ENCODE peak calls at places on chromosomes 11 and 22, in nine cellular contexts. J, A, Q, Y, T, I, U, B and E are unnamed samples.
A peak's percentile ranks its signal among the peaks of the same experiment; 100 is the strongest.

GRCh38 chr11:92978226-92979111 is 9.0 kb downstream of the MTNR1B start:
- DNase-seq in B (peak; percentile 6), I (peak; percentile 28), U (no peak), J (no peak), Q (no peak), Y (no peak), T (peak; percentile 11), A (no peak), E (peak; percentile 2)

GRCh38 chr11:125263268-125263790 is 98.8 kb downstream of the PKNOX2 start:
- DNase-seq in A (no peak), Q (no peak), U (peak; percentile 66), J (peak; percentile 36), I (peak; percentile 87), B (peak; percentile 85), T (peak; percentile 99), Y (peak; percentile 95), E (peak; percentile 40)

GRCh38 chr11:36349345-36350136 is 53.5 kb downstream of the PRR5L start:
- DNase-seq in A (no peak), I (no peak), B (peak; percentile 23), U (no peak), Q (no peak), T (no peak), Y (no peak), J (peak; percentile 17), E (no peak)

GRCh38 chr11:103491777-103492176 is 382.6 kb downstream of the DYNC2H1 start:
- DNase-seq in I (no peak), A (no peak), T (no peak), U (no peak), B (no peak), Q (no peak), J (no peak), Y (no peak), E (no peak)

GRCh38 chr11:128716661-128717210 is 22.9 kb downstream of the FLI1 start:
- DNase-seq in I (no peak), Y (no peak), T (peak; percentile 13), J (no peak), A (no peak), U (no peak), Q (peak; percentile 55), B (no peak), E (peak; percentile 67)

GRCh38 chr11:88680806-88681205 is 343.3 kb upstream of the CTSC start:
- DNase-seq in T (no peak), I (no peak), U (no peak), Q (no peak), Y (no peak), B (no peak), A (no peak), J (no peak), E (no peak)

GRCh38 chr22:19497245-19497644 is 17.5 kb downstream of the CDC45 start:
- DNase-seq in B (no peak), J (no peak), Q (no peak), Y (no peak), U (no peak), I (no peak), T (peak; percentile 78), A (no peak), E (no peak)

GRCh38 chr11:113729456-113729855 is 23.3 kb upstream of the TMPRSS5 start:
- DNase-seq in I (no peak), Q (no peak), Y (no peak), U (no peak), T (no peak), A (no peak), B (no peak), J (no peak), E (no peak)

GRCh38 chr22:43553451-43554258 is 141.8 kb downstream of the MPPED1 start:
- DNase-seq in A (no peak), I (no peak), Q (no peak), Y (no peak), B (no peak), J (no peak), T (no peak), U (no peak), E (no peak)

GRCh38 chr11:77089004-77089545 is 13.6 kb upstream of the OMP start:
- DNase-seq in T (no peak), B (no peak), J (no peak), Q (no peak), I (peak; percentile 3), A (no peak), U (no peak), Y (peak; percentile 26), E (no peak)

GRCh38 chr22:43827926-43828710 is 16.0 kb upstream of the EFCAB6 start:
- DNase-seq in J (no peak), I (no peak), B (no peak), A (no peak), T (no peak), Q (no peak), U (no peak), Y (peak; percentile 52), E (no peak)

GRCh38 chr22:20552913-20553401 is 45.5 kb downstream of the MED15 start:
- DNase-seq in U (no peak), T (peak; percentile 79), B (peak; percentile 34), Y (no peak), Q (no peak), I (no peak), J (peak; percentile 44), A (no peak), E (no peak)

DNA sequence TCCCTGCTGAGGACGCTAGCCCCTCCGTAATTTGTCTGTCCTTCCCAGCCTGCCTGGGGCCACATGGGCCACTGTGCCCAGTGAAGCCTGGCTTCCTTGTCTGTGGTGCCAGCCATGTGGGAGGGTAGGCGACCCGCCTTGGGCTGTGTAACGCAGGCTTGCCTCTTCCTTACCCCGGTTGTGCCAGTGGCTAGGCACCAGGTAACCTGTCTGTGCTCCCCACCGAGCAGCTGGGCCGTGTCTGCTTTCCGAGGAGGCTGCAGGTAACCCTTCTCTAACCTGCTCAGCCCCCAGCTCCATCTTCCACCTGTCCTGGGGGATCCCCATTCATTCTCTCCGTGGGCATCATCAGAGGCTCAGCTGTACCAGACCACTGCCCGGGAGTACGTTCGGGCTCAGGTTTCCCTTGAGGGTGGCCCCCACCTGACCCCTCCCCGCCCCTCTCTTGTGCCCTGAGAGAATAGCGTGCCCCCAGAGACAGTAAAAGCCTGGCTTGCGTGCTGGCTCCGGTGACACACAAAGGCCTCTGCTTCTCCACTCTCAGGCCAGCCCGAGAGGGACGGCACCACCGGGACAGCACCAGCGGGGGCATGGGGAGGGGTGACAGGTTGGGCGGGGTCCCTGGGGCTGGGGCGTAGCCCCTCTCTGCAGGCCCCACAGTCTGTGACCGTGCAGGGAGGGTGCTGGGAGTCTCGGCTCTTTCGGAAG is 79.1 kb downstream of the CDKN1C start:
- DNase-seq in T (no peak), J (peak; percentile 19), Q (no peak), U (peak; percentile 28), B (no peak), I (peak; percentile 13), A (no peak), Y (peak; percentile 52), E (peak; percentile 47)
- H3K27ac ChIP-seq in T (no peak overlapping the region), J (no peak overlapping the region), Q (no peak overlapping the region), U (peak overlapping the region; percentile 80), B (peak overlapping the region; percentile 62), I (peak overlapping the region; percentile 63), A (no peak overlapping the region), Y (peak overlapping the region; percentile 86), E (no peak overlapping the region)

GRCh38 chr11:68009391-68010000 is 631 bp upstream of the ALDH3B1 start:
- DNase-seq in B (no peak), Q (no peak), J (no peak), Y (no peak), I (no peak), A (no peak), T (peak; percentile 62), U (no peak), E (peak; percentile 74)
- H3K4me3 ChIP-seq in B (peak overlapping the region; percentile 55), Q (no peak overlapping the region), J (peak overlapping the region; percentile 29), Y (no peak overlapping the region), I (peak overlapping the region; percentile 57), A (no peak overlapping the region), T (no peak overlapping the region), U (no peak overlapping the region), E (peak overlapping the region; percentile 43)

DNA sequence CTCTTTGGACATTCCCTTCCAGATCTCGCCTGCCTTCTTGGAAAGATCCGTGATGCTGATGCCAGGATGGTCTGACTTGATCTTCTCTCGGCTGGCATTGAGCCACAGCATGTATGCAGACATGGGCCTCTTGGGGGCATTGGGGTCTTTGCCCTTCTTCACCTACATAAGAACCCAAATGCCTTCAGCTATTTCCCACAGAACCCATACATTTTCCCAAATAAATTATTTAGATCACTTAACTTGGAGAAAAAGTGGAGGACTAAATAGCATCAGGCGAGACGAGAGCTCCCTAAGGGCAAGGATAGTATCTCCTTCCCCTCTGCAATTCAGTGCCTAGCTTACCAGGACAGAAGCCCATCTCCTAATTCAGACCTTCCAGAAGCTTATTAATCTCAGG is 3.0 kb upstream of the TNKS1BP1 start:
- DNase-seq in U (no peak), I (no peak), T (no peak), J (no peak), B (no peak), Y (no peak), Q (no peak), A (no peak), E (no peak)
- H3K27ac ChIP-seq in U (no peak overlapping the region), I (peak overlapping the region; percentile 97), T (no peak overlapping the region), J (no peak overlapping the region), B (no peak overlapping the region), Y (no peak overlapping the region), Q (no peak overlapping the region), A (no peak overlapping the region), E (no peak overlapping the region)

DNA sequence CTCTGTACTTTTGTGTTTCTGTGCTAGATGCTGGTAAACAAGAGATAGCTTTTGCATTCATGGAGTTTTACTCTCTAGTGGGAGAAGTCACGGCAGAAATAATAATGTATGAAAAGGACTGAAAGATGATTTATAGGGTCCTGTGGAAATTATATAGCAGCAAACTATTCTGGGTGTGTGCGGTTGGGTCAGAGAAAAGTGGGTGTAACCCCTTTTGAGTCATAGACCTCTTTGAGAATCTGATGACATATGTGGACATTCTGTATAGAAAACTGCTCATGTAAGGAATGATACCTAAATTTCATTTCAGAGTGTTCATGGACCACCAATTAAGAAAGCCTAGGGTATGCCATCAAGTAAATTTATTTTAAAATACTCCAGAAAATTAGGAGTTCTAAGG is 54.4 kb downstream of the TMEM135 start:
- DNase-seq in A (no peak), I (no peak), U (no peak), B (no peak), J (no peak), T (peak; percentile 67), Y (no peak), Q (no peak), E (no peak)
- H3K4me3 ChIP-seq in A (no peak overlapping the region), I (no peak overlapping the region), U (no peak overlapping the region), B (no peak overlapping the region), J (no peak overlapping the region), T (no peak overlapping the region), Y (no peak overlapping the region), Q (no peak overlapping the region), E (no peak overlapping the region)

GRCh38 chr11:63492441-63492840 is 1.5 kb upstream of the PLAAT5 start:
- DNase-seq in T (no peak), J (no peak), B (no peak), Q (no peak), Y (no peak), U (no peak), A (no peak), I (no peak), E (no peak)

GRCh38 chr11:63491614-63492372 is 826 bp upstream of the PLAAT5 start:
- DNase-seq in U (no peak), I (no peak), T (peak; percentile 58), J (no peak), A (no peak), B (no peak), Q (no peak), Y (no peak), E (no peak)

GRCh38 chr11:63491240-63491587 is 247 bp upstream of the PLAAT5 start:
- DNase-seq in Q (no peak), Y (no peak), B (no peak), A (no peak), T (no peak), U (no peak), J (no peak), I (no peak), E (no peak)

GRCh38 chr11:63489879-63490278 is 1.1 kb downstream of the PLAAT5 start:
- DNase-seq in Y (no peak), I (no peak), J (no peak), T (peak; percentile 33), Q (no peak), B (no peak), U (no peak), A (no peak), E (peak; percentile 76)

GRCh38 chr11:63490551-63491239 is at the start of gene PLAAT5:
- DNase-seq in I (peak; percentile 35), B (no peak), Y (peak; percentile 81), T (peak; percentile 15), U (peak; percentile 39), J (peak; percentile 27), A (peak; percentile 13), Q (no peak), E (no peak)
- H3K27ac ChIP-seq in I (peak within 1 kb of the TSS; percentile 54), B (peak within 1 kb of the TSS; percentile 70), Y (peak within 1 kb of the TSS; percentile 77), T (no peak within 1 kb of the TSS), U (peak within 1 kb of the TSS; percentile 77), J (peak within 1 kb of the TSS; percentile 20), A (no peak within 1 kb of the TSS), Q (no peak within 1 kb of the TSS), E (no peak within 1 kb of the TSS)